ENCODE peak calls at places on chromosomes 2 and 18, in eight cellular contexts. S, G, O, T, W, N, H and F are unnamed samples.

GRCh38 chr18:72544092-72544886 is at the start of gene CBLN2:
- DNase-seq in H (no peak), S (no peak), N (peak; percentile 46), T (peak; percentile 72), G (no peak), W (peak; percentile 17), O (peak; percentile 67), F (peak; percentile 86)

GRCh38 chr2:46169452-46169851 is 127.8 kb upstream of the EPAS1 start:
- DNase-seq in O (no peak), T (no peak), W (no peak), H (no peak), N (no peak), G (no peak), S (no peak), F (no peak)

GRCh38 chr2:176162911-176163654 is 6.0 kb downstream of the HOXD3 start:
- DNase-seq in N (no peak), T (no peak), O (no peak), G (no peak), S (no peak), H (no peak), W (no peak), F (no peak)

GRCh38 chr2:159094173-159094737 is 125.8 kb downstream of the TANC1 start:
- DNase-seq in S (peak; percentile 88), N (no peak), O (peak; percentile 90), T (no peak), G (peak; percentile 54), W (no peak), H (peak; percentile 40), F (peak; percentile 59)

GRCh38 chr2:46002507-46002883 is 294.7 kb upstream of the EPAS1 start:
- DNase-seq in N (peak; percentile 11), H (no peak), W (peak; percentile 59), T (no peak), S (no peak), G (no peak), O (peak; percentile 83), F (peak; percentile 68)

GRCh38 chr2:167965907-167966306 is 281.5 kb downstream of the STK39 start:
- DNase-seq in N (no peak), H (no peak), O (peak; percentile 15), W (no peak), G (no peak), T (no peak), S (no peak), F (no peak)

GRCh38 chr2:38737925-38738324 is 13.2 kb downstream of the SRSF7 start:
- DNase-seq in S (no peak), N (no peak), W (no peak), H (no peak), T (no peak), O (no peak), G (no peak), F (no peak)

GRCh38 chr18:7743256-7743655 is 176.1 kb downstream of the PTPRM start:
- DNase-seq in N (no peak), H (no peak), O (no peak), T (no peak), W (no peak), G (no peak), S (no peak), F (peak; percentile 29)

GRCh38 chr2:168169097-168169745 is 78.2 kb downstream of the STK39 start:
- DNase-seq in S (no peak), W (no peak), H (no peak), G (no peak), O (no peak), T (no peak), N (no peak), F (no peak)

GRCh38 chr2:76415821-76416220 is 705.1 kb upstream of the GCFC2 start:
- DNase-seq in T (no peak), H (no peak), G (no peak), W (no peak), N (no peak), S (no peak), O (no peak), F (no peak)

GRCh38 chr2:120308038-120308910 is 37.7 kb upstream of the INHBB start:
- DNase-seq in W (no peak), T (no peak), O (no peak), S (peak; percentile 59), H (no peak), N (no peak), G (no peak), F (no peak)

GRCh38 chr2:149579972-149580882 is 7.3 kb downstream of the MMADHC start:
- DNase-seq in G (no peak), S (no peak), W (no peak), H (no peak), N (no peak), T (no peak), O (no peak), F (no peak)

GRCh38 chr2:144330951-144331651 is 188.8 kb downstream of the ZEB2 start:
- DNase-seq in O (no peak), H (no peak), G (no peak), W (no peak), S (no peak), N (peak; percentile 16), T (no peak), F (peak; percentile 41)

GRCh38 chr2:127330753-127331152 is 36.8 kb upstream of the ERCC3 start:
- DNase-seq in T (no peak), N (no peak), O (no peak), G (no peak), H (no peak), W (no peak), S (no peak), F (no peak)

GRCh38 chr2:240136013-240136670 is at the start of gene COPS9:
- DNase-seq in W (peak; percentile 87), O (peak; percentile 94), S (peak; percentile 83), T (peak; percentile 83), G (peak; percentile 87), H (peak; percentile 82), N (peak; percentile 88), F (peak; percentile 96)

GRCh38 chr2:165069131-165069530 is 113.8 kb upstream of the SLC38A11 start:
- DNase-seq in H (no peak), T (no peak), S (no peak), G (no peak), O (no peak), N (no peak), W (no peak), F (no peak)
- H3K4me3 ChIP-seq in H (no peak overlapping the region), T (no peak overlapping the region), S (no peak overlapping the region), G (no peak overlapping the region), O (no peak overlapping the region), N (no peak overlapping the region), W (no peak overlapping the region), F (no peak overlapping the region)

GRCh38 chr2:115163572-115163971 is 721.1 kb downstream of the DPP10 start:
- DNase-seq in G (no peak), S (no peak), H (no peak), O (no peak), W (no peak), T (no peak), N (no peak), F (no peak)

GRCh38 chr2:115161531-115162453 is 719.4 kb downstream of the DPP10 start:
- DNase-seq in H (peak; percentile 61), G (no peak), S (no peak), O (no peak), W (peak; percentile 22), T (peak; percentile 43), N (no peak), F (no peak)

GRCh38 chr2:115162454-115163293 is 720.2 kb downstream of the DPP10 start:
- DNase-seq in W (peak; percentile 9), S (no peak), N (no peak), T (peak; percentile 20), O (no peak), G (no peak), H (peak; percentile 29), F (no peak)

GRCh38 chr2:115165529-115166109 is 723.2 kb downstream of the DPP10 start:
- DNase-seq in T (peak; percentile 14), N (peak; percentile 19), O (peak; percentile 56), W (no peak), G (no peak), H (peak; percentile 35), S (no peak), F (peak; percentile 40)

GRCh38 chr2:115160523-115161521 is 718.4 kb downstream of the DPP10 start:
- DNase-seq in S (no peak), W (peak; percentile 22), O (no peak), H (peak; percentile 54), G (no peak), N (no peak), T (peak; percentile 68), F (no peak)
- H3K4me3 ChIP-seq in S (peak overlapping the region; percentile 45), W (no peak overlapping the region), O (no peak overlapping the region), H (peak overlapping the region; percentile 63), G (peak overlapping the region; percentile 56), N (no peak overlapping the region), T (peak overlapping the region; percentile 91), F (no peak overlapping the region)

GRCh38 chr2:64924178-64924934 is 64.8 kb upstream of the SLC1A4 start:
- DNase-seq in H (no peak), O (no peak), N (no peak), G (no peak), S (no peak), T (no peak), W (no peak), F (no peak)

GRCh38 chr2:64919261-64919660 is 69.9 kb upstream of the SLC1A4 start:
- DNase-seq in G (no peak), W (no peak), S (no peak), O (no peak), N (no peak), H (no peak), T (no peak), F (no peak)

GRCh38 chr2:64922482-64923384 is 66.5 kb upstream of the SLC1A4 start:
- DNase-seq in S (no peak), H (no peak), W (no peak), G (no peak), N (no peak), O (no peak), T (no peak), F (no peak)

GRCh38 chr2:64918220-64918886 is 70.8 kb upstream of the SLC1A4 start:
- DNase-seq in H (no peak), O (no peak), G (no peak), S (no peak), T (no peak), N (no peak), W (no peak), F (no peak)

GRCh38 chr2:64923385-64923710 is 65.9 kb upstream of the SLC1A4 start:
- DNase-seq in N (no peak), H (no peak), W (no peak), O (no peak), G (no peak), T (no peak), S (no peak), F (no peak)
- H3K4me3 ChIP-seq in N (no peak overlapping the region), H (no peak overlapping the region), W (no peak overlapping the region), O (no peak overlapping the region), G (no peak overlapping the region), T (no peak overlapping the region), S (no peak overlapping the region), F (no peak overlapping the region)

GRCh38 chr2:226578373-226578772 is 221.2 kb downstream of the IRS1 start:
- DNase-seq in H (no peak), O (no peak), W (no peak), T (no peak), G (no peak), S (no peak), N (peak; percentile 35), F (no peak)

GRCh38 chr2:226578879-226579278 is 220.7 kb downstream of the IRS1 start:
- DNase-seq in O (peak; percentile 48), H (no peak), W (no peak), G (no peak), T (no peak), S (no peak), N (peak; percentile 44), F (peak; percentile 59)

GRCh38 chr2:226573158-226573557 is 226.5 kb downstream of the IRS1 start:
- DNase-seq in S (no peak), N (no peak), T (no peak), W (no peak), G (no peak), H (no peak), O (no peak), F (no peak)

GRCh38 chr2:226579519-226579918 is 220.1 kb downstream of the IRS1 start:
- DNase-seq in S (no peak), O (no peak), H (no peak), G (no peak), W (no peak), N (peak; percentile 40), T (no peak), F (no peak)

GRCh38 chr2:226575928-226576327 is 223.7 kb downstream of the IRS1 start:
- DNase-seq in N (no peak), S (no peak), W (no peak), G (no peak), H (no peak), O (no peak), T (no peak), F (no peak)
- H3K4me3 ChIP-seq in N (no peak overlapping the region), S (no peak overlapping the region), W (no peak overlapping the region), G (no peak overlapping the region), H (no peak overlapping the region), O (no peak overlapping the region), T (no peak overlapping the region), F (no peak overlapping the region)